ENCODE peak calls at places on chromosome 1, in six cellular contexts. Q is neuronal stem cell, M is IMR-90, Y is H1, D is H9, P is trophoblast cell. J is an unnamed sample.
A peak's percentile ranks its signal among the peaks of the same experiment; 100 is the strongest.

GRCh38 chr1:211920141-211920572 is 89.6 kb upstream of the LPGAT1 start:
- DNase-seq in Q (no peak), M (peak; percentile 69), Y (no peak), D (no peak), P (no peak), J (peak; percentile 81)

GRCh38 chr1:84330125-84330984 is 28.8 kb downstream of the SAMD13 start:
- DNase-seq in Q (no peak), M (no peak), Y (no peak), D (no peak), P (no peak), J (no peak)

GRCh38 chr1:115545791-115546733 is 95.7 kb upstream of the VANGL1 start:
- DNase-seq in Q (no peak), M (peak; percentile 95), Y (peak; percentile 56), D (peak; percentile 90), P (peak; percentile 94), J (peak; percentile 91)

GRCh38 chr1:1364266-1364665 is 5.9 kb upstream of the MXRA8 start:
- DNase-seq in Q (no peak), M (no peak), Y (no peak), D (peak; percentile 37), P (peak; percentile 90), J (no peak)

GRCh38 chr1:3911521-3911845 is 11.4 kb upstream of the C1orf174 start:
- DNase-seq in Q (no peak), M (no peak), Y (no peak), D (no peak), P (no peak), J (no peak)

GRCh38 chr1:77316006-77316405 is 34.2 kb downstream of the AK5 start:
- DNase-seq in Q (no peak), M (peak; percentile 81), Y (no peak), D (no peak), P (peak; percentile 16), J (peak; percentile 56)

GRCh38 chr1:161727343-161727924 is 6.1 kb downstream of the FCRLB start:
- DNase-seq in Q (no peak), M (peak; percentile 84), Y (no peak), D (no peak), P (no peak), J (peak; percentile 89)

GRCh38 chr1:227728059-227728891 is 6.8 kb downstream of the JMJD4 start:
- DNase-seq in Q (peak; percentile 62), M (peak; percentile 43), Y (peak; percentile 34), D (peak; percentile 85), P (peak; percentile 83), J (peak; percentile 58)

GRCh38 chr1:36161656-36162531 is 5.9 kb downstream of the MAP7D1 start:
- DNase-seq in Q (no peak), M (no peak), Y (no peak), D (peak; percentile 55), P (peak; percentile 22), J (peak; percentile 57)
- H3K79me1 ChIP-seq in Q (peaks cover 19% of the 10 kb centered on the region), M (peaks cover 52% of the 10 kb centered on the region), Y (peaks cover 17% of the 10 kb centered on the region), D (peaks cover 4% of the 10 kb centered on the region), P (peaks cover 10% of the 10 kb centered on the region), J (no peaks in the 10 kb centered on the region)

GRCh38 chr1:31715873-31716220 is 12.0 kb upstream of the COL16A1 start:
- DNase-seq in Q (no peak), M (no peak), Y (no peak), D (no peak), P (no peak), J (no peak)

GRCh38 chr1:31712041-31712440 is 8.2 kb upstream of the COL16A1 start:
- DNase-seq in Q (no peak), M (peak; percentile 83), Y (no peak), D (no peak), P (no peak), J (peak; percentile 63)

GRCh38 chr1:31712625-31713024 is 8.8 kb upstream of the COL16A1 start:
- DNase-seq in Q (no peak), M (peak; percentile 86), Y (no peak), D (no peak), P (peak; percentile 38), J (peak; percentile 87)

GRCh38 chr1:31715097-31715872 is 11.5 kb upstream of the COL16A1 start:
- DNase-seq in Q (peak; percentile 82), M (peak; percentile 81), Y (peak; percentile 94), D (peak; percentile 100), P (peak; percentile 86), J (peak; percentile 95)

GRCh38 chr1:31714442-31715096 is 10.8 kb upstream of the COL16A1 start:
- DNase-seq in Q (peak; percentile 61), M (peak; percentile 49), Y (no peak), D (peak; percentile 84), P (peak; percentile 57), J (peak; percentile 93)
- H2AFZ ChIP-seq in Q (peak overlapping the region; percentile 97), M (peak overlapping the region; percentile 99), Y (no peak overlapping the region), D (no peak overlapping the region), P (peak overlapping the region; percentile 4), J (peak overlapping the region; percentile 39)

GRCh38 chr1:216140650-216141547 is 282.3 kb downstream of the USH2A start:
- DNase-seq in Q (no peak), M (peak; percentile 34), Y (no peak), D (peak; percentile 40), P (no peak), J (peak; percentile 45)

DNA sequence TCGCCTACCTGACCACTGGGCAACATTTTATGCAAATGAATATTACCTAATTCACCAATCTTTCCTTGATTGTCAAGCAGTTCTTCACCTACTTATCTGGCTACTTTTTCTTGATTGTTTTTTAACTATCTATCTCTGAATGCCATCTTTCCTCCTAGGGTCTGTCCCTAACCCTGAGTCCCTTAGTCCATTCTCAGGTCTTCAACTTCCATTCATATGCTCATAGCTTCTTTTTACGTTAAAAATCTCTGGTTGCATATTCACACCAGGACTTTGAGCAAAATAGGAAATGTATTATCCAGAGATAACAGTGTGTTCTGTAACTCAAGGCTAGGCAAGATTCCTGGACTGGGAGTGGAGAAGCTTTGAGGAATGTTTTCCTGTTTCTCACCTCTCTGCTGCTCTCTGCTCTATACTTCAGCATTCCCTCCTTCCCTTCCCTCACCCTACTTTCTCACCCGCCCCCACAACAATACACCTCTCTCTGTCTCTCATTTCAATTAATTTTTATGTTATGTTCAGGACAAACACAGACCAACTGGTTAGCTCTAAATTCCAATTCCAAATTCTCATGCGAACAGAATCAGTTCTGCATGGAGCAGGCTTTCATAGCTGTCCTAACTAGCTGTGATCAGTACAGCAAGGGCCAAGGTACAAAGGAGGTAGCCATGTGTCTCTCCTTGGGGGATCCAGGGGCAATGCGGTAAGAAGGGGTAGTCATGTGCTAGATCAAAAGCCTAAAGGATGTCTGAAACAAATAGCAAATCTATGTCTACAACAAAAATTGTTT is 278.4 kb downstream of the USH2A start:
- DNase-seq in Q (no peak), M (no peak), Y (no peak), D (peak; percentile 50), P (peak; percentile 46), J (no peak)
- H3K4ac ChIP-seq in Q (no peak overlapping the region), M (no peak overlapping the region), Y (no peak overlapping the region), D (no peak overlapping the region), P (no peak overlapping the region), J (no peak overlapping the region)

DNA sequence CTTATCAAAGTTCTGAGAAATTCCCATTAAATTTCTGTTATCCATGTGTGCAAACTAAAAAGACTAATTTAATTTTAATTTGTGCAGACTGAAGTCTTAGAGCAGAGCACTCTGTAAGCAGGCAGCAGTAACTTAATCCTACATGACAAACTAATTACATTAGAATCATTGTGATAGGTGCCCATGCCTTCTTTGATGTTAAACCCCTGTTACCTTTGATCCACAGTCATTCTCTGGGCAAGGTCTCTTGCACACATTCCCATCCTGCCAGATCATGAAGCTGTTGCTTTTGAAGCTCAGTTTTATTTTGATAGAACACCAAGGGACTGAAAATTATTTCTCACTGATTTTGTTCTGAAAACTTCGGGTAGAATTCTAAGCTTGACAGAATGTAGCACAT is 77.2 kb downstream of the BCAR3 start:
- DNase-seq in Q (no peak), M (no peak), Y (no peak), D (no peak), P (no peak), J (no peak)
- H3K79me1 ChIP-seq in Q (peaks cover 6% of the 10 kb centered on the region), M (peaks cover 97% of the 10 kb centered on the region), Y (peaks cover 5% of the 10 kb centered on the region), D (no peaks in the 10 kb centered on the region), P (peaks cover 27% of the 10 kb centered on the region), J (peaks cover 12% of the 10 kb centered on the region)

DNA sequence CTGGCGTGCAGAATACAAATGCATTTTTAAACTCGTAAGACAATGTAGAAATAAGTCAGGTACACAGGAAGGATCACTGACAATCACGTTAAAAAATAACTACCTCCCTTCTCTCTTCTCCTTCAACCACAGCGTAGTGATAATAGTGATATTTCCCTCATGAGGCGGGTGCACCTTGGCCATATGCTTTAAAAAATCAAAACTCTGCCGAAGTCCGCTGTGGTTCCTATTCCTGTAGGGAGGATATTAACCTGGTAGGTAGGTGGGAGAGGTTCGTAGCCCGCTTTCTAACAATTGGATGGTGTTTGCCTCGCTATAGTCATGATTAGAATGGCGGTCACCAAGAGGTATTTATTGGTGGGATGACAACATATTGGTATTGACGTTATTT is 732 bp downstream of the GREM2 start:
- DNase-seq in Q (no peak), M (no peak), Y (no peak), D (no peak), P (no peak), J (no peak)
- H2AFZ ChIP-seq in Q (peak overlapping the region; percentile 87), M (peak overlapping the region; percentile 94), Y (peak overlapping the region; percentile 95), D (no peak overlapping the region), P (no peak overlapping the region), J (no peak overlapping the region)

DNA sequence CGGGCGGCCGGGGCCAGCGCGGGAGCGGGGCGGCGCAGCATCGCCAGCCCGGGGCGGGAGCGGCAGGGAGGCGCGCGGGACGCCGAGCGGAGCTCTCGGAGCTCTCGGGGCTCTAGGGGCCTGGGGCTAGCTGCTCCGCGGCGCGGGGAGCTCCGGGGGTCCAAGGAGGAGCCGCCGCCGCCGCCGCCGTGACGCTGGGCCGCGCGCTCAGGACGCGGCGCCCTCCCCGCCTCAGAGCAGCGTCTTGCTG is 147 bp downstream of the CLSTN1 start:
- DNase-seq in Q (no peak), M (no peak), Y (no peak), D (no peak), P (no peak), J (no peak)
- H3K4ac ChIP-seq in Q (peak overlapping the region; percentile 72), M (no peak overlapping the region), Y (no peak overlapping the region), D (no peak overlapping the region), P (peak overlapping the region; percentile 34), J (peak overlapping the region; percentile 76)

GRCh38 chr1:206694551-206695124 is 9.9 kb downstream of the MAPKAPK2 start:
- DNase-seq in Q (peak; percentile 32), M (no peak), Y (no peak), D (peak; percentile 70), P (peak; percentile 65), J (no peak)

GRCh38 chr1:206691604-206692003 is 6.9 kb downstream of the MAPKAPK2 start:
- DNase-seq in Q (no peak), M (peak; percentile 37), Y (no peak), D (no peak), P (no peak), J (peak; percentile 63)

GRCh38 chr1:206694151-206694550 is 9.4 kb downstream of the MAPKAPK2 start:
- DNase-seq in Q (no peak), M (no peak), Y (no peak), D (no peak), P (no peak), J (no peak)

GRCh38 chr1:206693592-206693991 is 8.9 kb downstream of the MAPKAPK2 start:
- DNase-seq in Q (no peak), M (peak; percentile 50), Y (no peak), D (no peak), P (no peak), J (peak; percentile 48)

DNA sequence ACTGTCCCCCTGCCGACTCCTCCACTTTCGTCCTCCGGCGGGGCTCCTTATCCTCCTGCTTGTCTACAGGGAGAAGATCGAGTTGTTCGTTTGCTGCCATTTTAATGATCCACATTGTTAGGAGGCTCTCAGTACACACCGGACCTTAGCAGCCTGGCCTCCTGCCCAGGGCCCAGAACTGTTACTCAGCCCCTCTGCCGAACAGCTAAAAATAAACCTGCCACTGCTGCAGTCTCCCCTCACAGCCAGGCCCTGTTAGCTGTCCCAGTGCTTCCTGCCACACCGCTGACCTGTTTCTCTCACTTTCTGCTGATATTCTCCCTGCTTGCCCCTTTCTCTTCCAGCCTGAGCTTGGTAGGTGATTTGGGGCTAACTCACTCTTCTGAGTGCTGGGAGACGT is 8.3 kb downstream of the MAPKAPK2 start:
- DNase-seq in Q (no peak), M (peak; percentile 85), Y (no peak), D (no peak), P (no peak), J (peak; percentile 85)
- H3K79me1 ChIP-seq in Q (peaks cover 7% of the 10 kb centered on the region), M (peaks cover 96% of the 10 kb centered on the region), Y (peaks cover 45% of the 10 kb centered on the region), D (peaks cover 9% of the 10 kb centered on the region), P (no peaks in the 10 kb centered on the region), J (peaks cover 7% of the 10 kb centered on the region)

J was measured in mesenchymal stem cell.